ENCODE peak calls at places on chromosomes 4 and X, in four cellular contexts. A, M, T and C are unnamed samples.

GRCh38 chrX:31702208-31702607 is 630.4 kb upstream of the FTHL17 start:
- DNase-seq in A (peak; percentile 6), M (no peak), T (no peak), C (no peak)

GRCh38 chr4:72325215-72325614 is 243.8 kb downstream of the ADAMTS3 start:
- DNase-seq in A (no peak), M (no peak), T (peak; percentile 9), C (no peak)

GRCh38 chr4:152920768-152921167 is 15.4 kb upstream of the FHDC1 start:
- DNase-seq in A (peak; percentile 13), M (no peak), T (no peak), C (no peak)

GRCh38 chr4:23324291-23324690 is 565.6 kb downstream of the PPARGC1A start:
- DNase-seq in A (peak; percentile 7), M (no peak), T (no peak), C (no peak)

GRCh38 chr4:130031858-130032257 is 935.9 kb downstream of the C4orf33 start:
- DNase-seq in A (no peak), M (no peak), T (no peak), C (no peak)

GRCh38 chrX:24229400-24229879 is 79.9 kb downstream of the ZFX start:
- DNase-seq in A (no peak), M (no peak), T (no peak), C (no peak)

GRCh38 chr4:40180356-40180755 is 16.5 kb upstream of the RHOH start:
- DNase-seq in A (peak; percentile 77), M (no peak), T (no peak), C (no peak)

GRCh38 chrX:43750248-43750676 is 94.2 kb downstream of the MAOA start:
- DNase-seq in A (peak; percentile 67), M (peak; percentile 60), T (peak; percentile 77), C (no peak)

GRCh38 chr4:108930186-108930585 is 167.3 kb upstream of the ETNPPL start:
- DNase-seq in A (no peak), M (no peak), T (no peak), C (no peak)

GRCh38 chr4:53507671-53508286 is 83.5 kb downstream of the LNX1 start:
- DNase-seq in A (peak; percentile 98), M (no peak), T (no peak), C (no peak)

GRCh38 chr4:4200624-4201023 is 26.1 kb downstream of the OTOP1 start:
- DNase-seq in A (peak; percentile 3), M (no peak), T (no peak), C (no peak)

GRCh38 chr4:124431663-124432192 is 280.8 kb downstream of the ANKRD50 start:
- DNase-seq in A (no peak), M (no peak), T (no peak), C (no peak)

GRCh38 chr4:185392156-185392555 is 3.6 kb downstream of the LRP2BP start:
- DNase-seq in A (no peak), M (no peak), T (no peak), C (no peak)

GRCh38 chrX:15882704-15883539 is 28.3 kb upstream of the AP1S2 start:
- DNase-seq in A (peak; percentile 43), M (no peak), T (no peak), C (no peak)

GRCh38 chr4:69829678-69830077 is 30.3 kb downstream of the SULT1E1 start:
- DNase-seq in A (no peak), M (no peak), T (no peak), C (no peak)

GRCh38 chr4:39096847-39097246 is 34.8 kb downstream of the KLHL5 start:
- DNase-seq in A (no peak), M (no peak), T (no peak), C (no peak)

GRCh38 chr4:26321326-26322276 is 787 bp downstream of the RBPJ start:
- DNase-seq in A (peak; percentile 30), M (peak; percentile 73), T (peak; percentile 48), C (no peak)

GRCh38 chr4:2794707-2795557 is 2.0 kb downstream of the SH3BP2 start:
- DNase-seq in A (peak; percentile 92), M (peak; percentile 76), T (peak; percentile 68), C (peak; percentile 75)
- H3K4me3 ChIP-seq in A (no peak overlapping the region), M (peak overlapping the region; percentile 87), T (no peak overlapping the region), C (peak overlapping the region; percentile 57)

GRCh38 chrX:50920132-50920531 is 9.6 kb downstream of the BMP15 start:
- DNase-seq in A (peak; percentile 18), M (no peak), T (peak; percentile 8), C (no peak)
- TF ChIP-seq CTCF in A (peak; percentile 27), M (no peak), T (peak; percentile 38), C (peak; percentile 40)

DNA sequence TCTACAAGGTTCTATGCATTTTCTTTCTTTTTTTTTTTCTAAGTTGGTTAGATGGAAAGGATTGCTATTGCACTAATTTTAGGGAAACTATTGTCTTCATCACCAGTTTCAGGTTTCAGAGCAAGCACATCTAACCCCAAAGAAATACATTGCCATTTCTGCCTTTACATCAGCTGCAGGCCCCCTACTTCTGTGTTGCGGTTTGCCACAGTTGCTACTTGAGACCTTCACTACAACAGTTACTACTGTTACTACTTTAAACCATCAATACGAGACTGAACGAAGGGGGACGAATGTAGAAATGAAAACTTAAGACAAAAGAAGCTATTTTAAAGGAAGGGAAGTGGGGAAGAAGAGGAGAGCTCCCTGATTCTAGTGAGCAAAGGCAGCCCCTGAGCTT is 256.7 kb upstream of the LCORL start:
- DNase-seq in A (no peak), M (no peak), T (no peak), C (no peak)
- H3K9me3 ChIP-seq in A (no peaks in the 10 kb centered on the region), M (no peaks in the 10 kb centered on the region), T (no peaks in the 10 kb centered on the region), C (no peaks in the 10 kb centered on the region)

GRCh38 chrX:134236690-134237362 is at the start of gene CCDC160:
- DNase-seq in A (peak; percentile 34), M (no peak), T (peak; percentile 68), C (no peak)
- H3K4me3 ChIP-seq in A (peak within 1 kb of the TSS; percentile 90), M (peak within 1 kb of the TSS; percentile 52), T (peak within 1 kb of the TSS; percentile 35), C (peak within 1 kb of the TSS; percentile 26)

DNA sequence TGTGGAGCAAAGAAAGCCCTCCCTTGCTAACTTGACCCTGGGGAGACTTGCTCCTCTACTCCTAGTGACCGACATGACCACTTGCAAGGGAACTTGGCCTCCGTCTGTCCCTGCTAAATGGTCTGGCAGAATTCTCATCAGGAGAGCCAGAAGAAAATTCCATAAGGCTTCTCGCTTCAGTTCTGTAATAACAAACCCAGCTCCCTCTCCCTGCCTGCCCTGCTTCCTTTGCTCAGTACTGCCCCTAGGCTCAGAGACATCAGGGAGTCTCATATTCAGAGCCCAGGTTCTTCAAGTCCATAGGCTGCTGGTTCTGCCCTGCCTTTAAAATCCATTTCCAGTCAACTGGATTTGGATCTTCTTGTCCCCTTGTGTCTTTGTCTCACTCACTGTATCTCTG is 13.1 kb downstream of the DOCK11 start:
- DNase-seq in A (peak; percentile 37), M (no peak), T (no peak), C (no peak)
- TF ChIP-seq CTCF in A (peak; percentile 15), M (no peak), T (no peak), C (no peak)